ENCODE peak calls at places on chromosomes 12 and 14, in four cellular contexts. Q is psoas muscle; E is fibroblast of mammary gland; G is effector memory CD8-positive, alpha-beta T cell. R is an unnamed sample.
A peak's percentile ranks its signal among the peaks of the same experiment; 100 is the strongest.

GRCh38 chr14:23068792-23069412 is 11.6 kb upstream of the CDH24 start:
- DNase-seq in E (peak; percentile 95), Q (peak; percentile 79), G (peak; percentile 70), R (peak; percentile 95)

GRCh38 chr14:102568115-102568614 is 24.3 kb upstream of the RCOR1 start:
- DNase-seq in G (no peak), Q (no peak), E (no peak), R (no peak)

GRCh38 chr14:99728981-99729451 is 44.9 kb downstream of the CYP46A1 start:
- DNase-seq in G (no peak), E (no peak), Q (no peak), R (no peak)

GRCh38 chr14:35234007-35234406 is 58.2 kb upstream of the PSMA6 start:
- DNase-seq in E (peak; percentile 82), Q (no peak), G (no peak), R (peak; percentile 21)

GRCh38 chr14:32370720-32371119 is 41.6 kb downstream of the AKAP6 start:
- DNase-seq in Q (no peak), G (no peak), E (peak; percentile 88), R (peak; percentile 65)

GRCh38 chr14:104372390-104373054 is 207.0 kb upstream of the C14orf180 start:
- DNase-seq in E (no peak), G (no peak), Q (peak; percentile 44), R (no peak)

GRCh38 chr12:2641761-2642160 is 153.0 kb upstream of the FKBP4 start:
- DNase-seq in E (no peak), Q (no peak), G (no peak), R (no peak)

GRCh38 chr12:13154027-13154538 is 42.4 kb upstream of the EMP1 start:
- DNase-seq in E (peak; percentile 77), G (no peak), Q (no peak), R (peak; percentile 58)

GRCh38 chr12:104715562-104716182 is 242.4 kb downstream of the SLC41A2 start:
- DNase-seq in Q (no peak), G (no peak), E (no peak), R (no peak)

GRCh38 chr14:64946310-64947045 is 3.9 kb upstream of the GPX2 start:
- DNase-seq in E (no peak), G (no peak), Q (no peak), R (no peak)

GRCh38 chr14:66649515-66649914 is 141.6 kb downstream of the GPHN start:
- DNase-seq in E (no peak), Q (no peak), G (no peak), R (no peak)

GRCh38 chr12:94977766-94978468 is 25.6 kb downstream of the NDUFA12 start:
- DNase-seq in Q (no peak), G (no peak), E (no peak), R (no peak)

GRCh38 chr14:64811676-64812075 is 68.0 kb downstream of the SPTB start:
- DNase-seq in G (no peak), E (no peak), Q (no peak), R (no peak)

GRCh38 chr12:6792522-6793201 is 3.3 kb downstream of the CD4 start:
- DNase-seq in E (no peak), Q (peak; percentile 63), G (no peak), R (peak; percentile 35)

GRCh38 chr14:33393155-33393894 is 454.6 kb downstream of the NPAS3 start:
- DNase-seq in E (no peak), G (no peak), Q (no peak), R (no peak)

GRCh38 chr12:95738024-95738611 is 52.4 kb downstream of the NTN4 start:
- DNase-seq in E (no peak), G (no peak), Q (no peak), R (no peak)

GRCh38 chr12:22981711-22982110 is 356.7 kb downstream of the ETNK1 start:
- DNase-seq in G (no peak), Q (no peak), E (peak; percentile 64), R (peak; percentile 41)

GRCh38 chr12:89542912-89543592 is 17.2 kb upstream of the POC1B start:
- DNase-seq in Q (peak; percentile 62), G (peak; percentile 52), E (peak; percentile 87), R (peak; percentile 90)

GRCh38 chr12:4450551-4451112 is 5.0 kb upstream of the FGF6 start:
- DNase-seq in E (no peak), Q (peak; percentile 89), G (no peak), R (no peak)

GRCh38 chr14:101734241-101734847 is 27.2 kb upstream of the PPP2R5C start:
- DNase-seq in Q (no peak), E (no peak), G (no peak), R (no peak)

GRCh38 chr14:58315606-58316005 is 17.3 kb downstream of the ARID4A start:
- DNase-seq in G (no peak), Q (no peak), E (no peak), R (peak; percentile 9)

GRCh38 chr12:116324684-116325664 is 47.5 kb upstream of the MED13L start:
- DNase-seq in Q (no peak), E (no peak), G (no peak), R (no peak)

GRCh38 chr14:22691171-22691570 is 47.0 kb upstream of the OR6J1 start:
- DNase-seq in E (peak; percentile 49), Q (no peak), G (no peak), R (peak; percentile 75)

GRCh38 chr12:71430756-71431155 is 8.8 kb upstream of the LGR5 start:
- DNase-seq in E (peak; percentile 56), Q (no peak), G (no peak), R (peak; percentile 68)

GRCh38 chr12:41476499-41476898 is 288.4 kb downstream of the PDZRN4 start:
- DNase-seq in Q (no peak), E (no peak), G (no peak), R (no peak)

GRCh38 chr12:2382391-2383155 is 329.8 kb downstream of the CACNA1C start:
- DNase-seq in E (peak; percentile 67), Q (no peak), G (no peak), R (peak; percentile 46)

GRCh38 chr14:62289471-62289870 is 527.3 kb downstream of the SNAPC1 start:
- DNase-seq in E (peak; percentile 22), Q (no peak), G (no peak), R (peak; percentile 25)

GRCh38 chr12:127293507-127294310 is 973.3 kb upstream of the TMEM132C start:
- DNase-seq in Q (peak; percentile 72), E (peak; percentile 80), G (peak; percentile 32), R (peak; percentile 89)

GRCh38 chr12:123164222-123164621 is 13.3 kb upstream of the PITPNM2 start:
- DNase-seq in G (no peak), E (no peak), Q (no peak), R (no peak)